ENCODE peak calls at places on chromosome 13, in ten cellular contexts. H, Z, X, A, M, W, G, T, P and N are unnamed samples.

GRCh38 chr13:25943666-25944065 is 108.2 kb downstream of the SHISA2 start:
- DNase-seq in H (no peak), Z (no peak), X (no peak), A (no peak), M (no peak), W (no peak), G (no peak), T (no peak), P (no peak), N (no peak)

GRCh38 chr13:20658451-20658850 is 45.0 kb upstream of the IL17D start:
- DNase-seq in H (no peak), Z (no peak), X (no peak), A (no peak), M (no peak), W (no peak), G (no peak), T (no peak), P (no peak), N (no peak)

GRCh38 chr13:52892925-52893324 is 44.5 kb upstream of the PCDH8 start:
- DNase-seq in H (no peak), Z (no peak), X (no peak), A (no peak), M (no peak), W (no peak), G (no peak), T (no peak), P (no peak), N (no peak)

GRCh38 chr13:114130708-114131580 is 1.5 kb downstream of the RASA3 start:
- DNase-seq in H (peak), Z (no peak), X (peak), A (peak), M (no peak), W (peak), G (no peak), T (no peak), P (peak), N (peak)

GRCh38 chr13:66888698-66889097 is 341.4 kb downstream of the PCDH9 start:
- DNase-seq in H (no peak), Z (no peak), X (no peak), A (no peak), M (no peak), W (no peak), G (no peak), T (no peak), P (no peak), N (no peak)

GRCh38 chr13:85864963-85865530 is 65.8 kb upstream of the SLITRK6 start:
- DNase-seq in H (no peak), Z (no peak), X (no peak), A (no peak), M (peak), W (no peak), G (no peak), T (no peak), P (no peak), N (no peak)

GRCh38 chr13:77038907-77039470 is 12.0 kb upstream of the FBXL3 start:
- DNase-seq in H (no peak), Z (no peak), X (no peak), A (no peak), M (no peak), W (no peak), G (no peak), T (no peak), P (no peak), N (no peak)

GRCh38 chr13:25675060-25675459 is 303.3 kb downstream of the ATP8A2 start:
- DNase-seq in H (no peak), Z (no peak), X (no peak), A (no peak), M (no peak), W (no peak), G (no peak), T (no peak), P (no peak), N (no peak)

GRCh38 chr13:98961204-98962105 is 16.4 kb downstream of the DOCK9 start:
- DNase-seq in H (no peak), Z (no peak), X (no peak), A (no peak), M (no peak), W (no peak), G (no peak), T (no peak), P (no peak), N (no peak)

GRCh38 chr13:50080158-50080855 is 65.1 kb downstream of the KCNRG start:
- DNase-seq in H (peak), Z (no peak), X (no peak), A (no peak), M (no peak), W (peak), G (no peak), T (no peak), P (peak), N (peak)

GRCh38 chr13:102690883-102691282 is 4.0 kb downstream of the METTL21C start:
- DNase-seq in H (no peak), Z (no peak), X (no peak), A (no peak), M (no peak), W (no peak), G (no peak), T (no peak), P (no peak), N (no peak)

GRCh38 chr13:99355267-99356215 is 48.3 kb upstream of the GPR183 start:
- DNase-seq in H (no peak), Z (no peak), X (no peak), A (no peak), M (no peak), W (peak), G (no peak), T (no peak), P (no peak), N (no peak)

GRCh38 chr13:101144808-101145419 is 271.4 kb downstream of the NALCN start:
- DNase-seq in H (no peak), Z (peak), X (no peak), A (no peak), M (no peak), W (peak), G (no peak), T (peak), P (no peak), N (no peak)

GRCh38 chr13:98910501-98910951 is 67.3 kb downstream of the DOCK9 start:
- DNase-seq in H (no peak), Z (no peak), X (peak), A (no peak), M (no peak), W (peak), G (no peak), T (peak), P (no peak), N (no peak)

GRCh38 chr13:23621316-23621645 is 51.1 kb downstream of the TNFRSF19 start:
- DNase-seq in H (no peak), Z (no peak), X (no peak), A (no peak), M (no peak), W (peak), G (no peak), T (no peak), P (no peak), N (no peak)

GRCh38 chr13:67238277-67238859 is 8.2 kb upstream of the PCDH9 start:
- DNase-seq in H (no peak), Z (peak), X (no peak), A (no peak), M (no peak), W (no peak), G (no peak), T (no peak), P (no peak), N (no peak)

GRCh38 chr13:24842533-24843278 is 78.7 kb downstream of the RNF17 start:
- DNase-seq in H (no peak), Z (no peak), X (no peak), A (no peak), M (no peak), W (no peak), G (no peak), T (no peak), P (no peak), N (no peak)

GRCh38 chr13:80132741-80133601 is 208.0 kb downstream of the SPRY2 start:
- DNase-seq in H (no peak), Z (peak), X (peak), A (no peak), M (peak), W (no peak), G (no peak), T (no peak), P (peak), N (peak)

GRCh38 chr13:64551755-64552154 is 2678.4 kb downstream of the PCDH9 start:
- DNase-seq in H (no peak), Z (no peak), X (no peak), A (no peak), M (no peak), W (no peak), G (no peak), T (no peak), P (no peak), N (no peak)

GRCh38 chr13:93534181-93534700 is 307.6 kb downstream of the GPC6 start:
- DNase-seq in H (no peak), Z (no peak), X (no peak), A (no peak), M (no peak), W (no peak), G (no peak), T (no peak), P (no peak), N (no peak)

GRCh38 chr13:113786262-113786841 is 27.3 kb downstream of the TMEM255B start:
- DNase-seq in H (no peak), Z (no peak), X (no peak), A (no peak), M (no peak), W (no peak), G (no peak), T (peak), P (no peak), N (no peak)

GRCh38 chr13:84297246-84297645 is 415.0 kb upstream of the SLITRK1 start:
- DNase-seq in H (no peak), Z (no peak), X (no peak), A (no peak), M (no peak), W (no peak), G (no peak), T (no peak), P (no peak), N (no peak)

GRCh38 chr13:74794582-74794981 is 660.4 kb upstream of the KLF12 start:
- DNase-seq in H (no peak), Z (no peak), X (no peak), A (no peak), M (no peak), W (no peak), G (no peak), T (no peak), P (no peak), N (no peak)

GRCh38 chr13:99436686-99437416 is 64.4 kb upstream of the TM9SF2 start:
- DNase-seq in H (peak), Z (peak), X (peak), A (peak), M (peak), W (peak), G (peak), T (peak), P (peak), N (peak)

GRCh38 chr13:100234524-100235136 is 145.7 kb downstream of the PCCA start:
- DNase-seq in H (no peak), Z (no peak), X (no peak), A (no peak), M (no peak), W (no peak), G (no peak), T (no peak), P (no peak), N (no peak)

GRCh38 chr13:72473321-72473720 is 254.1 kb downstream of the MZT1 start:
- DNase-seq in H (no peak), Z (no peak), X (no peak), A (no peak), M (no peak), W (no peak), G (no peak), T (no peak), P (no peak), N (no peak)

GRCh38 chr13:96191367-96191766 is 101.5 kb downstream of the HS6ST3 start:
- DNase-seq in H (no peak), Z (no peak), X (no peak), A (no peak), M (no peak), W (no peak), G (no peak), T (no peak), P (no peak), N (no peak)

GRCh38 chr13:52353116-52353718 is 52.8 kb downstream of the THSD1 start:
- DNase-seq in H (no peak), Z (no peak), X (no peak), A (no peak), M (no peak), W (no peak), G (no peak), T (no peak), P (no peak), N (no peak)

GRCh38 chr13:46803586-46803985 is 6.6 kb upstream of the ESD start:
- DNase-seq in H (no peak), Z (no peak), X (no peak), A (no peak), M (no peak), W (no peak), G (no peak), T (no peak), P (no peak), N (no peak)

GRCh38 chr13:27288397-27288796 is 17.8 kb downstream of the RASL11A start:
- DNase-seq in H (no peak), Z (no peak), X (no peak), A (no peak), M (no peak), W (no peak), G (no peak), T (no peak), P (no peak), N (no peak)

GRCh38 chr13:29991343-29991742 is 140.9 kb upstream of the UBL3 start:
- DNase-seq in H (no peak), Z (no peak), X (no peak), A (no peak), M (no peak), W (no peak), G (no peak), T (no peak), P (no peak), N (no peak)

GRCh38 chr13:94073006-94073744 is 406.3 kb downstream of the DCT start:
- DNase-seq in H (no peak), Z (no peak), X (no peak), A (no peak), M (no peak), W (no peak), G (no peak), T (no peak), P (no peak), N (no peak)

GRCh38 chr13:60047943-60048342 is 115.8 kb downstream of the DIAPH3 start:
- DNase-seq in H (no peak), Z (no peak), X (no peak), A (no peak), M (no peak), W (no peak), G (no peak), T (no peak), P (no peak), N (no peak)

GRCh38 chr13:94352057-94352456 is 127.4 kb downstream of the DCT start:
- DNase-seq in H (no peak), Z (no peak), X (no peak), A (no peak), M (no peak), W (no peak), G (no peak), T (no peak), P (no peak), N (no peak)